ENCODE peak calls at places on chromosomes 2 and 18, in six cellular contexts. R, H, A, I, W and Y are unnamed samples.

GRCh38 chr2:46909771-46910419 is 5.7 kb downstream of the MCFD2 start:
- DNase-seq in R (no peak), H (no peak), A (no peak), I (no peak), W (no peak), Y (peak; percentile 71)

GRCh38 chr2:215427585-215427984 is 8.3 kb downstream of the FN1 start:
- DNase-seq in R (no peak), H (no peak), A (no peak), I (no peak), W (no peak), Y (no peak)

GRCh38 chr2:173855686-173856085 is 109.5 kb downstream of the SP3 start:
- DNase-seq in R (no peak), H (no peak), A (no peak), I (no peak), W (no peak), Y (no peak)

GRCh38 chr2:10933700-10934225 is 22.0 kb downstream of the KCNF1 start:
- DNase-seq in R (no peak), H (no peak), A (no peak), I (no peak), W (no peak), Y (no peak)

GRCh38 chr18:12376034-12376717 is 851 bp downstream of the AFG3L2 start:
- DNase-seq in R (no peak), H (peak; percentile 65), A (peak; percentile 30), I (peak; percentile 76), W (no peak), Y (peak; percentile 37)

GRCh38 chr2:17754773-17755425 is 961 bp downstream of the GEN1 start:
- DNase-seq in R (no peak), H (no peak), A (no peak), I (no peak), W (no peak), Y (no peak)

GRCh38 chr2:153595939-153596338 is 117.4 kb upstream of the RPRM start:
- DNase-seq in R (no peak), H (no peak), A (no peak), I (no peak), W (no peak), Y (no peak)

GRCh38 chr2:223072826-223073225 is 20.8 kb downstream of the KCNE4 start:
- DNase-seq in R (no peak), H (no peak), A (no peak), I (no peak), W (no peak), Y (no peak)

GRCh38 chr2:109499549-109499948 is 114.2 kb downstream of the SEPTIN10 start:
- DNase-seq in R (no peak), H (no peak), A (no peak), I (no peak), W (no peak), Y (no peak)

GRCh38 chr18:59927246-59927825 is 27.5 kb downstream of the PMAIP1 start:
- DNase-seq in R (no peak), H (no peak), A (no peak), I (no peak), W (no peak), Y (no peak)
- H3K27ac ChIP-seq in R (no peak overlapping the region), H (no peak overlapping the region), A (no peak overlapping the region), I (no peak overlapping the region), W (peak overlapping the region; percentile 2), Y (no peak overlapping the region)

DNA sequence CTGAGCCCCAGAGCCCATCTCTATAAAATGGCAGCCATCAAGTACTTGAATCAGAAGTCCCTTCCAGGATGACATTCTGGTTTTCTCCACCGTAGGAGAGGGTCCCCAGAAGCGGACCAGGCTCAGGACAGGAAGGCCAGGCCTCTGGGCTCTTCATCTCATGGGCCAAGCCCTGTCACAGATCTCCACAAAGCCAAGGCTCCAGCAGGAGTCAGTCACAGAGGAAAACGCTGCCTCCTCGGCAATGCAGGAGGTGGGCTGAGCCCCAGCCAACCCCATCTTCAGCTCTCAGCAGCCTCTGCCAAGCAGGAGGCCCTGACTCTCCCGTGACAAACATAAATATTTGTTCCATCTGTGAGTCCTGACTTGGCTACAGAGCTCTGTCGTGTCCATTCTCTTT is 39.4 kb upstream of the GPAT2 start:
- DNase-seq in R (no peak), H (no peak), A (no peak), I (no peak), W (no peak), Y (no peak)
- TF ChIP-seq CTCF in R (no peak), H (no peak), A (no peak), I (no peak), W (no peak), Y (no peak)

GRCh38 chr2:74834806-74835755 is 1.2 kb downstream of the HK2 start:
- DNase-seq in R (no peak), H (peak; percentile 72), A (peak; percentile 82), I (peak; percentile 79), W (peak; percentile 72), Y (peak; percentile 78)
- H3K27ac ChIP-seq in R (peak overlapping the region; percentile 91), H (peak overlapping the region; percentile 70), A (peak overlapping the region; percentile 69), I (no peak overlapping the region), W (peak overlapping the region; percentile 77), Y (peak overlapping the region; percentile 80)

GRCh38 chr2:156322103-156322671 is 10.3 kb downstream of the NR4A2 start:
- DNase-seq in R (no peak), H (no peak), A (no peak), I (no peak), W (no peak), Y (no peak)

GRCh38 chr2:156321243-156321904 is 11.1 kb downstream of the NR4A2 start:
- DNase-seq in R (no peak), H (peak; percentile 69), A (no peak), I (peak; percentile 77), W (no peak), Y (no peak)

GRCh38 chr2:156322681-156323211 is 9.8 kb downstream of the NR4A2 start:
- DNase-seq in R (no peak), H (no peak), A (no peak), I (no peak), W (no peak), Y (no peak)

GRCh38 chr2:156319811-156320490 is 12.6 kb downstream of the NR4A2 start:
- DNase-seq in R (peak; percentile 90), H (peak; percentile 80), A (no peak), I (peak; percentile 83), W (no peak), Y (no peak)

GRCh38 chr2:156320491-156320896 is 12.0 kb downstream of the NR4A2 start:
- DNase-seq in R (peak; percentile 82), H (peak; percentile 66), A (no peak), I (peak; percentile 78), W (no peak), Y (peak; percentile 48)
- TF ChIP-seq CTCF in R (no peak), H (no peak), A (no peak), I (no peak), W (no peak), Y (peak; percentile 12)

GRCh38 chr18:23137788-23138216 is 2.5 kb downstream of the CABLES1 start:
- DNase-seq in R (no peak), H (no peak), A (no peak), I (no peak), W (no peak), Y (no peak)

GRCh38 chr18:23137093-23137640 is 1.9 kb downstream of the CABLES1 start:
- DNase-seq in R (no peak), H (no peak), A (peak; percentile 39), I (no peak), W (no peak), Y (no peak)

GRCh38 chr18:23135679-23136325 is 517 bp downstream of the CABLES1 start:
- DNase-seq in R (no peak), H (peak; percentile 78), A (peak; percentile 58), I (peak; percentile 83), W (no peak), Y (peak; percentile 18)

GRCh38 chr18:23134780-23135678 is at the start of gene CABLES1:
- DNase-seq in R (peak; percentile 85), H (peak; percentile 82), A (peak; percentile 63), I (peak; percentile 90), W (no peak), Y (peak; percentile 21)

DNA sequence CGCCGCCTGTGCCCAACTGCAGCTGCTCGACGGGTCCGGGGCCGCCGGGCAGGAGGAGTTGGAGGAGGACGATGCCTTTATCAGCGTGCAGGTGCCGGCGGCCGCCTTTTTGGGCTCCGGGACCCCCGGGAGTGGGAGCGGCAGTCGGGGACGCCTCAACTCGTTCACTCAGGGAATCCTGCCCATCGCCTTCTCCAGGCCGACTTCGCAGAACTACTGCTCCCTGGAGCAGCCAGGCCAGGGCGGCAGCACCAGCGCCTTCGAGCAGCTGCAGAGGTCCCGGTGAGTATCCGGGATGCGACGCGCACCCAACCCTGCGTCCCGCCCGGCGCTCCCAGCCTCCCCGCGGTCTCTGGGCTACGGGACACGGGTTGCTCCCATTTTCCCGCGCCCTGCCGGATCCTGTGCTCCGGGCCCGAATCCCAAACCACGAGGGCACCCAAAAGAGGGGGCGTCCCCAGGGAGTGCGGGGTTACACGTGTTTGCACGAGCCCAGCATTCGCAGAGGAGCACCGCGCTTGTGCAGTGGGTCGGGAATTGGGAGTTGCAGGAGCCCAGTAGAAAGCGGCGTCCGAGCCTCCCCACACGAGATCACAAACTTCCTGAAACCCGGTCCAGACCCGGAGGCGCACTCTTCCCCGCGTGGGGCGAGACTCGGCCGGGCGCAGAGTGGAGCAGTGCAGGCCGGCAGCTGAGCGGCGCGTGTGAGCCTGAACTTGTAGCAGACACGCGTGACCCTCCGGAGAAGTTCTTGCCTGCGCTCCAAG is 1.2 kb downstream of the CABLES1 start:
- DNase-seq in R (peak; percentile 85), H (peak; percentile 71), A (no peak), I (peak; percentile 90), W (no peak), Y (no peak)
- H3K27ac ChIP-seq in R (peak overlapping the region; percentile 84), H (peak overlapping the region; percentile 85), A (peak overlapping the region; percentile 25), I (peak overlapping the region; percentile 89), W (no peak overlapping the region), Y (peak overlapping the region; percentile 68)

GRCh38 chr2:42975358-42975717 is 183.0 kb upstream of the HAAO start:
- DNase-seq in R (peak; percentile 69), H (no peak), A (no peak), I (no peak), W (no peak), Y (no peak)
- TF ChIP-seq CTCF in R (no peak), H (no peak), A (no peak), I (no peak), W (peak; percentile 53), Y (peak; percentile 49)

DNA sequence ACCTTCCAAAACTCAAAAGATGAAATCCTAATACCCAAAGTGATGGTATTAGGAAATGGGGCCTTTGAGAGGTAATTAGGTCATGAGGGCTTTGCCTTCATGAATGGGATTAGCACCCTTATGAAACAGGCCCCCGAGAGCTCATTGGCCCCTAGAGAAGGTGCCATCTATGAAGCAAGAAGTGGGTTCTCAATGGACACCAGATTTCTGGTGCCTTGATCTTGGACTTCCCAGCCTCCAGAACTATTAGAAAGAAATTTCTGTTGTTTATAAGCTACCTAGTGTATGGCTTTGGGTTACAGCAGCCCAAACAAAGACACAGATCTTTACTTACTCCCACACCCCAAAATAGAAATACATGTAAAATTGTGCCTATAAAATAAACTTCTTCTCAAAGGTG is 45.4 kb downstream of the SOCS6 start:
- DNase-seq in R (no peak), H (no peak), A (no peak), I (no peak), W (no peak), Y (no peak)
- H3K27ac ChIP-seq in R (peak overlapping the region; percentile 3), H (peak overlapping the region; percentile 18), A (no peak overlapping the region), I (no peak overlapping the region), W (peak overlapping the region; percentile 90), Y (no peak overlapping the region)